ENCODE peak calls at places on chromosome 1, in eight cellular contexts. Z, H, B, Y, K, U, L and Q are unnamed samples.

GRCh38 chr1:163231385-163231784 is 28.7 kb upstream of the RGS5 start:
- ATAC-seq in Y (no peak), U (peak), B (no peak), K (no peak), L (no peak), H (no peak), Z (no peak), Q (no peak)

GRCh38 chr1:178706467-178706866 is 18.6 kb upstream of the RALGPS2 start:
- ATAC-seq in U (peak), K (no peak), Y (no peak), H (no peak), Z (no peak), B (no peak), L (no peak), Q (no peak)

GRCh38 chr1:92843429-92844352 is 11.9 kb downstream of the RPL5 start:
- ATAC-seq in Z (no peak), K (no peak), B (no peak), Y (no peak), H (no peak), U (no peak), L (peak), Q (no peak)

GRCh38 chr1:233957691-233958090 is 53.2 kb downstream of the SLC35F3 start:
- ATAC-seq in Z (no peak), Y (no peak), K (no peak), H (no peak), U (no peak), B (no peak), L (no peak), Q (no peak)

GRCh38 chr1:36537190-36537768 is 54.6 kb upstream of the CSF3R start:
- ATAC-seq in Z (no peak), L (no peak), Y (no peak), H (no peak), K (no peak), B (no peak), U (no peak), Q (no peak)

GRCh38 chr1:162372159-162373071 is 4.2 kb downstream of the SPATA46 start:
- ATAC-seq in B (peak), Z (no peak), Y (peak), L (no peak), U (peak), H (no peak), K (no peak), Q (peak)

GRCh38 chr1:150528997-150529396 is 13.4 kb downstream of the FALEC start:
- ATAC-seq in Z (no peak), B (peak), U (peak), H (no peak), Y (no peak), K (no peak), L (no peak), Q (no peak)

GRCh38 chr1:161989801-161990200 is 33.9 kb downstream of the OLFML2B start:
- ATAC-seq in B (no peak), L (no peak), Y (peak), U (peak), H (no peak), K (no peak), Z (no peak), Q (no peak)

GRCh38 chr1:8862528-8862927 is 16.0 kb downstream of the ENO1 start:
- ATAC-seq in Z (peak), Y (peak), K (peak), H (no peak), L (peak), U (no peak), B (peak), Q (no peak)

GRCh38 chr1:74247881-74248528 is 12.8 kb downstream of the TNNI3K start:
- ATAC-seq in U (peak), B (no peak), Y (no peak), L (no peak), Z (no peak), H (no peak), K (no peak), Q (no peak)